ENCODE peak calls at places on chromosomes 3 and 15, in five cellular contexts. One of them, this sample, is unnamed.

GRCh38 chr3:124260206-124260915 is 268.4 kb upstream of the ROPN1 start:
- DNase-seq in RWPE1: peak
- DNase-seq in sigmoid colon: peak
- DNase-seq in activated B cell treated with CpG ODN at 0.5 μM for 24 hours: no peak
- DNase-seq in GM06990: no peak
- DNase-seq in this sample: peak

GRCh38 chr15:33067456-33067855 is 127.1 kb downstream of the FMN1 start:
- DNase-seq in RWPE1: no peak
- DNase-seq in sigmoid colon: no peak
- DNase-seq in activated B cell treated with CpG ODN at 0.5 μM for 24 hours: no peak
- DNase-seq in GM06990: no peak
- DNase-seq in this sample: peak

GRCh38 chr3:59425371-59425770 is 375.5 kb upstream of the CFAP20DC start:
- DNase-seq in RWPE1: peak
- DNase-seq in sigmoid colon: no peak
- DNase-seq in activated B cell treated with CpG ODN at 0.5 μM for 24 hours: no peak
- DNase-seq in GM06990: no peak
- DNase-seq in this sample: peak

GRCh38 chr3:190560284-190560895 is 46.5 kb downstream of the IL1RAP start:
- DNase-seq in RWPE1: no peak
- DNase-seq in sigmoid colon: no peak
- DNase-seq in activated B cell treated with CpG ODN at 0.5 μM for 24 hours: no peak
- DNase-seq in GM06990: no peak
- DNase-seq in this sample: no peak

GRCh38 chr15:69794643-69795461 is 302.9 kb downstream of the TLE3 start:
- DNase-seq in RWPE1: peak
- DNase-seq in sigmoid colon: peak
- DNase-seq in activated B cell treated with CpG ODN at 0.5 μM for 24 hours: no peak
- DNase-seq in GM06990: no peak
- DNase-seq in this sample: peak

GRCh38 chr3:59559721-59560514 is 510.1 kb upstream of the CFAP20DC start:
- DNase-seq in RWPE1: peak
- DNase-seq in sigmoid colon: no peak
- DNase-seq in activated B cell treated with CpG ODN at 0.5 μM for 24 hours: no peak
- DNase-seq in GM06990: no peak
- DNase-seq in this sample: peak

GRCh38 chr15:50058231-50058630 is 60.8 kb downstream of the ATP8B4 start:
- DNase-seq in RWPE1: no peak
- DNase-seq in sigmoid colon: no peak
- DNase-seq in activated B cell treated with CpG ODN at 0.5 μM for 24 hours: no peak
- DNase-seq in GM06990: no peak
- DNase-seq in this sample: peak

GRCh38 chr3:86960551-86960950 is 30.4 kb downstream of the VGLL3 start:
- DNase-seq in RWPE1: no peak
- DNase-seq in sigmoid colon: no peak
- DNase-seq in activated B cell treated with CpG ODN at 0.5 μM for 24 hours: no peak
- DNase-seq in GM06990: no peak
- DNase-seq in this sample: no peak

GRCh38 chr15:67002379-67002778 is 63.0 kb upstream of the SMAD3 start:
- DNase-seq in RWPE1: no peak
- DNase-seq in sigmoid colon: no peak
- DNase-seq in activated B cell treated with CpG ODN at 0.5 μM for 24 hours: no peak
- DNase-seq in GM06990: no peak
- DNase-seq in this sample: no peak

GRCh38 chr3:34178415-34178814 is 380.0 kb downstream of the PDCD6IP start:
- DNase-seq in RWPE1: no peak
- DNase-seq in sigmoid colon: no peak
- DNase-seq in activated B cell treated with CpG ODN at 0.5 μM for 24 hours: no peak
- DNase-seq in GM06990: no peak
- DNase-seq in this sample: peak

GRCh38 chr15:45162771-45163507 is 24.8 kb downstream of the SHF start:
- DNase-seq in RWPE1: peak
- DNase-seq in sigmoid colon: peak
- DNase-seq in activated B cell treated with CpG ODN at 0.5 μM for 24 hours: peak
- DNase-seq in GM06990: peak
- DNase-seq in this sample: peak

GRCh38 chr3:61925721-61926120 is 364.4 kb downstream of the PTPRG start:
- DNase-seq in RWPE1: no peak
- DNase-seq in sigmoid colon: no peak
- DNase-seq in activated B cell treated with CpG ODN at 0.5 μM for 24 hours: no peak
- DNase-seq in GM06990: no peak
- DNase-seq in this sample: no peak

GRCh38 chr15:66859688-66860253 is 157.7 kb downstream of the SMAD6 start:
- DNase-seq in RWPE1: no peak
- DNase-seq in sigmoid colon: peak
- DNase-seq in activated B cell treated with CpG ODN at 0.5 μM for 24 hours: no peak
- DNase-seq in GM06990: no peak
- DNase-seq in this sample: no peak

GRCh38 chr15:22980189-22981136 is at the start of gene CYFIP1:
- DNase-seq in RWPE1: peak
- DNase-seq in sigmoid colon: peak
- DNase-seq in activated B cell treated with CpG ODN at 0.5 μM for 24 hours: peak
- DNase-seq in GM06990: peak
- DNase-seq in this sample: peak

GRCh38 chr3:15223684-15224575 is 17.9 kb downstream of the CAPN7 start:
- DNase-seq in RWPE1: no peak
- DNase-seq in sigmoid colon: no peak
- DNase-seq in activated B cell treated with CpG ODN at 0.5 μM for 24 hours: no peak
- DNase-seq in GM06990: no peak
- DNase-seq in this sample: no peak

GRCh38 chr3:37543692-37544091 is 318.0 kb upstream of the CTDSPL start:
- DNase-seq in RWPE1: no peak
- DNase-seq in sigmoid colon: no peak
- DNase-seq in activated B cell treated with CpG ODN at 0.5 μM for 24 hours: no peak
- DNase-seq in GM06990: no peak
- DNase-seq in this sample: no peak

GRCh38 chr3:15384510-15385237 is 42.7 kb downstream of the METTL6 start:
- DNase-seq in RWPE1: no peak
- DNase-seq in sigmoid colon: no peak
- DNase-seq in activated B cell treated with CpG ODN at 0.5 μM for 24 hours: no peak
- DNase-seq in GM06990: peak
- DNase-seq in this sample: no peak

GRCh38 chr15:38398134-38398533 is 55.8 kb upstream of the FAM98B start:
- DNase-seq in RWPE1: peak
- DNase-seq in sigmoid colon: peak
- DNase-seq in activated B cell treated with CpG ODN at 0.5 μM for 24 hours: no peak
- DNase-seq in GM06990: no peak
- DNase-seq in this sample: peak

GRCh38 chr3:60906283-60906682 is 345.0 kb downstream of the FHIT start:
- DNase-seq in RWPE1: no peak
- DNase-seq in sigmoid colon: no peak
- DNase-seq in activated B cell treated with CpG ODN at 0.5 μM for 24 hours: no peak
- DNase-seq in GM06990: no peak
- DNase-seq in this sample: no peak

GRCh38 chr3:37741644-37742043 is 120.0 kb upstream of the CTDSPL start:
- DNase-seq in RWPE1: peak
- DNase-seq in sigmoid colon: peak
- DNase-seq in activated B cell treated with CpG ODN at 0.5 μM for 24 hours: no peak
- DNase-seq in GM06990: no peak
- DNase-seq in this sample: no peak

GRCh38 chr3:71138410-71138809 is 445.1 kb downstream of the FOXP1 start:
- DNase-seq in RWPE1: no peak
- DNase-seq in sigmoid colon: no peak
- DNase-seq in activated B cell treated with CpG ODN at 0.5 μM for 24 hours: no peak
- DNase-seq in GM06990: no peak
- DNase-seq in this sample: no peak

GRCh38 chr15:100248236-100248635 is 93.5 kb downstream of the ADAMTS17 start:
- DNase-seq in RWPE1: no peak
- DNase-seq in sigmoid colon: no peak
- DNase-seq in activated B cell treated with CpG ODN at 0.5 μM for 24 hours: no peak
- DNase-seq in GM06990: no peak
- DNase-seq in this sample: no peak

GRCh38 chr15:71440479-71441071 is 325.3 kb downstream of the THSD4 start:
- DNase-seq in RWPE1: peak
- DNase-seq in sigmoid colon: no peak
- DNase-seq in activated B cell treated with CpG ODN at 0.5 μM for 24 hours: no peak
- DNase-seq in GM06990: peak
- DNase-seq in this sample: peak

GRCh38 chr3:53286727-53287412 is 31.0 kb upstream of the TKT start:
- DNase-seq in RWPE1: no peak
- DNase-seq in sigmoid colon: no peak
- DNase-seq in activated B cell treated with CpG ODN at 0.5 μM for 24 hours: no peak
- DNase-seq in GM06990: no peak
- DNase-seq in this sample: peak

GRCh38 chr3:193947636-193948035 is 188.3 kb upstream of the HES1 start:
- DNase-seq in RWPE1: no peak
- DNase-seq in sigmoid colon: no peak
- DNase-seq in activated B cell treated with CpG ODN at 0.5 μM for 24 hours: no peak
- DNase-seq in GM06990: no peak
- DNase-seq in this sample: peak

GRCh38 chr15:68797157-68797556 is 23.5 kb downstream of the ANP32A start:
- DNase-seq in RWPE1: no peak
- DNase-seq in sigmoid colon: no peak
- DNase-seq in activated B cell treated with CpG ODN at 0.5 μM for 24 hours: no peak
- DNase-seq in GM06990: no peak
- DNase-seq in this sample: no peak

GRCh38 chr3:44624696-44625528 is at the start of gene ZNF197:
- DNase-seq in RWPE1: peak
- DNase-seq in sigmoid colon: peak
- DNase-seq in activated B cell treated with CpG ODN at 0.5 μM for 24 hours: peak
- DNase-seq in GM06990: peak
- DNase-seq in this sample: peak

GRCh38 chr3:194532591-194532990 is 45.8 kb upstream of the ATP13A3 start:
- DNase-seq in RWPE1: no peak
- DNase-seq in sigmoid colon: no peak
- DNase-seq in activated B cell treated with CpG ODN at 0.5 μM for 24 hours: no peak
- DNase-seq in GM06990: no peak
- DNase-seq in this sample: no peak

GRCh38 chr3:14562441-14562840 is 22.3 kb upstream of the GRIP2 start:
- DNase-seq in RWPE1: no peak
- DNase-seq in sigmoid colon: no peak
- DNase-seq in activated B cell treated with CpG ODN at 0.5 μM for 24 hours: no peak
- DNase-seq in GM06990: no peak
- DNase-seq in this sample: peak

DNA sequence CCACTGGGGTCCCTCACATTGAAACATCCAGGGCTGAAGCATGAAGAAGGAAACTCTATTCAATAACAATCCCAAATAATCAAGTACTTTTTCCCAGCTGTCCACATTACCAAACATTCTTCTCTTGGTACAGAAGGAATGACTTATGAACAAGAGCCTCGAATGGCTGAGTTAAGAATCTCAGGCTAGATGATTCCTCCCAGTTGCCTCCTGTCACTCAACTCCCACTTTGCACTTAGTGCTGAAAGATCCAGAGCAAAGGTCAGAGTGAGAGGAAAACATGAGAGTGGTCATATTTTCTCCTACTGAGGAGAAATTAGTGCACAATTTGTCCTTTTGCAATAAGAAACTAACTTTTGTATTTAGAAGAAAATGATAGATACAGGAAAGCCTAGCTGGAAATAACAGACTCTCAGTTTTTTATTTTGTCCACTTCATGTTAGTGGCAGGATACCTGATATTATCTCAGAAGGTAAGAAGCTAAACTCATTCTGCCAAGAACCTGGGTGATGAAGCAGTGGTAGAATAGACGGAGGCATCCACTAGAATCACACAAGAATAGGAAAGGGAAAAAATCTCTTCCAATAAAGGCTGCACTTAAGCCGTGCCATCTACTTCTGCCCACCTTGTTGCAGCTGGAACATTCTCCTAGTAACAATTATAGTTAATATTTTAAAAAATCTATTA is 46.2 kb downstream of the GADL1 start:
- DNase-seq in RWPE1: no peak
- DNase-seq in sigmoid colon: no peak
- DNase-seq in activated B cell treated with CpG ODN at 0.5 μM for 24 hours: no peak
- DNase-seq in GM06990: no peak
- DNase-seq in this sample: no peak
- TF ChIP-seq CTCF in RWPE1: no peak
- TF ChIP-seq CTCF in sigmoid colon: no peak
- TF ChIP-seq CTCF in activated B cell treated with CpG ODN at 0.5 μM for 24 hours: no peak
- TF ChIP-seq CTCF in GM06990: no peak
- TF ChIP-seq CTCF in this sample: no peak

DNA sequence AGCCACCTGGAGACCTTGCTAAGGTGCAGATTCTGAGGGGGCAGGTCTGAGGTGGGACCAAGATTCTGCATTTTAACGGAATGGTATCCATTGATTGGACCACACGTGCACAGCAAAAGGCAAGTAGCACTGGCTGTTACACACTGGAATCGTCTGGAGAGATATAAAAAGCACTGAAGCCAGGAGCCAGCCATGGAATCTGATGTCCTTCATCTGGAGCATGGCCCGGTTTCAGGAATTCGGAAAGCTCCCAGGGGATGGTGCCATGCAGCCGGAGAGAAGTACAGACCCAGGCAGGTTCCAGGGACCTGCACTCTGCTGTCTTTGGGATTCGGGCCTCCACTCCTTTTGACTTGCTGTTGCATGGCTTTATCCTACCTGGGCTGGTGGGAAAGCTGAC is 28.8 kb upstream of the PRR20G start:
- DNase-seq in RWPE1: no peak
- DNase-seq in sigmoid colon: no peak
- DNase-seq in activated B cell treated with CpG ODN at 0.5 μM for 24 hours: no peak
- DNase-seq in GM06990: no peak
- DNase-seq in this sample: no peak
- TF ChIP-seq CTCF in RWPE1: no peak
- TF ChIP-seq CTCF in sigmoid colon: no peak
- TF ChIP-seq CTCF in activated B cell treated with CpG ODN at 0.5 μM for 24 hours: no peak
- TF ChIP-seq CTCF in GM06990: no peak
- TF ChIP-seq CTCF in this sample: no peak

GRCh38 chr15:53665930-53666329 is 93.5 kb downstream of the WDR72 start:
- DNase-seq in RWPE1: no peak
- DNase-seq in sigmoid colon: no peak
- DNase-seq in activated B cell treated with CpG ODN at 0.5 μM for 24 hours: no peak
- DNase-seq in GM06990: no peak
- DNase-seq in this sample: no peak
- TF ChIP-seq CTCF in RWPE1: no peak
- TF ChIP-seq CTCF in sigmoid colon: no peak
- TF ChIP-seq CTCF in activated B cell treated with CpG ODN at 0.5 μM for 24 hours: no peak
- TF ChIP-seq CTCF in GM06990: no peak
- TF ChIP-seq CTCF in this sample: no peak

DNA sequence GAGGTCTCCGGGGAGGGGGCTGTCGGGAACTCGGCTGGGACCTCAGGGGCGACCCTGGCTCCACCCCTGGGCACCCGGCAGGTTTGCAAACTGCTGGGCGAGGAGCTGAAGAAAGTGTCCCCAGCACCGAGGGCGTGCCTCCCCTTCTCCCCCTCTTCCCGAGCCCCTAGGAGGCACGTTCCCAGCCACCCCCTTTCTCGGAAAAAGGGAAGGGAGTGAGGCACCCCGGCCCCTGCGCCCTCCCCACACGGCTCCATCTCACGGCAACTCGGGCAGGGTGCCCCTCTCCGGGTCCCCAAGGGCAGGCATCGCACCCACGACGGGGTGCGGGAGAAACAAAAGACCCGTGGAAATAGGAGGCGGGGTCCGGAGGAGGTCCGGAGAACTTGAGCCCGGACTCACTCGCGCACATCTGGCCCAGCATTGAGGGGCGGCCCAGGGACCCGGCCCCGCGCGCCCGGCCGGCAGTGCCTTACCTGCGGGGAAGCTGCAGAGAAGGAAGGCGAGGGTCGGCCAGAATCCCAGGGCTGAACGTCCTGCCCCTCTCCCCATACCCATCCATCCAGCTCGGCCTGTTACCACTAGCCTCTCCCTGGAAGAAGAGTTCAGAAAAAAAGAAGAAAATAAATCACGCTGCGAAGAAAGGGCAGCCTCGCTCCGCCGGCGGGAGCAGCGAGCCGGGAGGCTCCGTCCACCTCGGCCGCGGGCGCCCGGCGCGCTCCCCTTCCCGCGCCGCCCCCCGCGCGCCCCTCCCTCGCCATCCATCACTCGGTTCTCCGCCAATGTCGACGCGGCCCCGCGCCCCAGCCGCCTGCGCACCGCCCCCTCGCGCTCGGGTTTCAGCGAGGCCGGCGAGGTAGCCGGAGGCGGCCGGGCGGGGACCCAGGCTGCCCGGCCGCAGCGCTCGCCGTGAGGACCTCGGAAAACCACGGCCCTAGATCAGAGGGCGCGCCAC is 16.3 kb downstream of the RGMA start:
- DNase-seq in RWPE1: peak
- DNase-seq in sigmoid colon: peak
- DNase-seq in activated B cell treated with CpG ODN at 0.5 μM for 24 hours: no peak
- DNase-seq in GM06990: no peak
- DNase-seq in this sample: peak
- TF ChIP-seq CTCF in RWPE1: no peak
- TF ChIP-seq CTCF in sigmoid colon: no peak
- TF ChIP-seq CTCF in activated B cell treated with CpG ODN at 0.5 μM for 24 hours: no peak
- TF ChIP-seq CTCF in GM06990: no peak
- TF ChIP-seq CTCF in this sample: no peak